ENCODE peak calls at places on chromosomes 13 and 19, in six cellular contexts. One of them, this sample, is unnamed.

GRCh38 chr19:43950834-43951626 is at the start of gene ZNF221:
- DNase-seq in mammary epithelial cell: peak
- DNase-seq in endothelial cell of umbilical vein: peak
- DNase-seq in MM.1S: peak
- DNase-seq in fibroblast of lung: peak
- DNase-seq in IMR-90: peak
- DNase-seq in this sample: peak

GRCh38 chr19:48381178-48381950 is 10.0 kb downstream of the KDELR1 start:
- DNase-seq in endothelial cell of umbilical vein: no peak
- DNase-seq in fibroblast of lung: no peak
- DNase-seq in MM.1S: no peak
- DNase-seq in IMR-90: no peak
- DNase-seq in mammary epithelial cell: no peak
- DNase-seq in this sample: no peak

GRCh38 chr13:25982908-25983307 is 68.9 kb downstream of the SHISA2 start:
- DNase-seq in fibroblast of lung: no peak
- DNase-seq in IMR-90: no peak
- DNase-seq in endothelial cell of umbilical vein: peak
- DNase-seq in MM.1S: no peak
- DNase-seq in mammary epithelial cell: no peak
- DNase-seq in this sample: no peak

GRCh38 chr19:54418030-54418929 is 3.0 kb downstream of the TTYH1 start:
- DNase-seq in fibroblast of lung: peak
- DNase-seq in IMR-90: peak
- DNase-seq in endothelial cell of umbilical vein: no peak
- DNase-seq in mammary epithelial cell: no peak
- DNase-seq in MM.1S: no peak
- DNase-seq in this sample: peak

GRCh38 chr13:107117327-107118012 is 549.5 kb upstream of the ARGLU1 start:
- DNase-seq in MM.1S: no peak
- DNase-seq in IMR-90: peak
- DNase-seq in mammary epithelial cell: no peak
- DNase-seq in endothelial cell of umbilical vein: no peak
- DNase-seq in fibroblast of lung: peak
- DNase-seq in this sample: no peak

GRCh38 chr13:80469105-80469840 is 128.3 kb upstream of the SPRY2 start:
- DNase-seq in mammary epithelial cell: no peak
- DNase-seq in endothelial cell of umbilical vein: no peak
- DNase-seq in fibroblast of lung: no peak
- DNase-seq in IMR-90: no peak
- DNase-seq in MM.1S: no peak
- DNase-seq in this sample: no peak

GRCh38 chr19:11673608-11674041 is 65.1 kb downstream of the ZNF823 start:
- DNase-seq in fibroblast of lung: peak
- DNase-seq in IMR-90: peak
- DNase-seq in endothelial cell of umbilical vein: peak
- DNase-seq in mammary epithelial cell: no peak
- DNase-seq in MM.1S: no peak
- DNase-seq in this sample: peak

GRCh38 chr13:46684287-46685001 is 112.5 kb downstream of the ESD start:
- DNase-seq in fibroblast of lung: peak
- DNase-seq in IMR-90: no peak
- DNase-seq in endothelial cell of umbilical vein: peak
- DNase-seq in MM.1S: no peak
- DNase-seq in mammary epithelial cell: no peak
- DNase-seq in this sample: no peak

GRCh38 chr13:26460652-26461051 is 96.8 kb upstream of the WASF3 start:
- DNase-seq in endothelial cell of umbilical vein: no peak
- DNase-seq in IMR-90: peak
- DNase-seq in mammary epithelial cell: no peak
- DNase-seq in fibroblast of lung: no peak
- DNase-seq in MM.1S: no peak
- DNase-seq in this sample: no peak

GRCh38 chr19:5293607-5294089 is 47.0 kb downstream of the PTPRS start:
- DNase-seq in MM.1S: no peak
- DNase-seq in IMR-90: peak
- DNase-seq in endothelial cell of umbilical vein: no peak
- DNase-seq in fibroblast of lung: peak
- DNase-seq in mammary epithelial cell: no peak
- DNase-seq in this sample: peak

GRCh38 chr13:109699628-109700071 is 86.7 kb downstream of the IRS2 start:
- DNase-seq in endothelial cell of umbilical vein: no peak
- DNase-seq in MM.1S: no peak
- DNase-seq in IMR-90: no peak
- DNase-seq in mammary epithelial cell: no peak
- DNase-seq in fibroblast of lung: no peak
- DNase-seq in this sample: no peak

GRCh38 chr13:79417741-79418140 is 11.7 kb upstream of the RBM26 start:
- DNase-seq in IMR-90: no peak
- DNase-seq in MM.1S: no peak
- DNase-seq in fibroblast of lung: no peak
- DNase-seq in endothelial cell of umbilical vein: no peak
- DNase-seq in mammary epithelial cell: no peak
- DNase-seq in this sample: no peak

GRCh38 chr19:18941628-18942354 is 774 bp upstream of the HOMER3 start:
- DNase-seq in fibroblast of lung: no peak
- DNase-seq in MM.1S: no peak
- DNase-seq in IMR-90: no peak
- DNase-seq in mammary epithelial cell: no peak
- DNase-seq in endothelial cell of umbilical vein: no peak
- DNase-seq in this sample: no peak

GRCh38 chr13:76552807-76553206 is 333.4 kb downstream of the KCTD12 start:
- DNase-seq in mammary epithelial cell: no peak
- DNase-seq in endothelial cell of umbilical vein: peak
- DNase-seq in IMR-90: no peak
- DNase-seq in MM.1S: no peak
- DNase-seq in fibroblast of lung: no peak
- DNase-seq in this sample: no peak

GRCh38 chr13:23574421-23574820 is 4.2 kb downstream of the TNFRSF19 start:
- DNase-seq in mammary epithelial cell: no peak
- DNase-seq in endothelial cell of umbilical vein: no peak
- DNase-seq in MM.1S: no peak
- DNase-seq in IMR-90: no peak
- DNase-seq in fibroblast of lung: no peak
- DNase-seq in this sample: no peak

GRCh38 chr13:48828962-48829405 is 146.7 kb upstream of the FNDC3A start:
- DNase-seq in MM.1S: no peak
- DNase-seq in endothelial cell of umbilical vein: no peak
- DNase-seq in fibroblast of lung: peak
- DNase-seq in IMR-90: peak
- DNase-seq in mammary epithelial cell: peak
- DNase-seq in this sample: peak

GRCh38 chr19:16066611-16067104 is 9.6 kb upstream of the TPM4 start:
- DNase-seq in MM.1S: peak
- DNase-seq in mammary epithelial cell: peak
- DNase-seq in IMR-90: peak
- DNase-seq in endothelial cell of umbilical vein: peak
- DNase-seq in fibroblast of lung: peak
- DNase-seq in this sample: peak

GRCh38 chr13:51452391-51453307 is at the start of gene INTS6:
- DNase-seq in fibroblast of lung: peak
- DNase-seq in IMR-90: peak
- DNase-seq in mammary epithelial cell: peak
- DNase-seq in endothelial cell of umbilical vein: peak
- DNase-seq in MM.1S: peak
- DNase-seq in this sample: peak

GRCh38 chr19:34994643-34995471 is 5.3 kb upstream of the GRAMD1A start:
- DNase-seq in MM.1S: no peak
- DNase-seq in endothelial cell of umbilical vein: peak
- DNase-seq in fibroblast of lung: no peak
- DNase-seq in IMR-90: no peak
- DNase-seq in mammary epithelial cell: no peak
- DNase-seq in this sample: no peak

GRCh38 chr13:61766667-61767058 is 351.0 kb upstream of the PCDH20 start:
- DNase-seq in IMR-90: no peak
- DNase-seq in mammary epithelial cell: no peak
- DNase-seq in MM.1S: no peak
- DNase-seq in fibroblast of lung: no peak
- DNase-seq in endothelial cell of umbilical vein: no peak
- DNase-seq in this sample: no peak

GRCh38 chr19:16828990-16829821 is at the start of gene SIN3B:
- DNase-seq in mammary epithelial cell: peak
- DNase-seq in IMR-90: peak
- DNase-seq in fibroblast of lung: peak
- DNase-seq in MM.1S: peak
- DNase-seq in endothelial cell of umbilical vein: peak
- DNase-seq in this sample: peak

GRCh38 chr13:78881746-78882145 is 222.8 kb upstream of the OBI1 start:
- DNase-seq in mammary epithelial cell: no peak
- DNase-seq in MM.1S: no peak
- DNase-seq in IMR-90: no peak
- DNase-seq in endothelial cell of umbilical vein: no peak
- DNase-seq in fibroblast of lung: no peak
- DNase-seq in this sample: no peak

GRCh38 chr19:58134244-58134643 is 16.3 kb downstream of the ZNF329 start:
- DNase-seq in endothelial cell of umbilical vein: no peak
- DNase-seq in mammary epithelial cell: no peak
- DNase-seq in fibroblast of lung: no peak
- DNase-seq in IMR-90: no peak
- DNase-seq in MM.1S: no peak
- DNase-seq in this sample: no peak

GRCh38 chr13:63446329-63446728 is 2030.7 kb upstream of the PCDH20 start:
- DNase-seq in IMR-90: no peak
- DNase-seq in MM.1S: no peak
- DNase-seq in endothelial cell of umbilical vein: no peak
- DNase-seq in fibroblast of lung: no peak
- DNase-seq in mammary epithelial cell: no peak
- DNase-seq in this sample: no peak

GRCh38 chr19:18423258-18424020 is 4.2 kb downstream of the SSBP4 start:
- DNase-seq in endothelial cell of umbilical vein: no peak
- DNase-seq in mammary epithelial cell: no peak
- DNase-seq in IMR-90: no peak
- DNase-seq in MM.1S: no peak
- DNase-seq in fibroblast of lung: no peak
- DNase-seq in this sample: no peak

GRCh38 chr13:73535341-73535740 is 476.5 kb downstream of the KLF5 start:
- DNase-seq in endothelial cell of umbilical vein: no peak
- DNase-seq in IMR-90: no peak
- DNase-seq in fibroblast of lung: no peak
- DNase-seq in MM.1S: no peak
- DNase-seq in mammary epithelial cell: no peak
- DNase-seq in this sample: no peak

GRCh38 chr13:96551540-96551939 is 442.7 kb downstream of the OXGR1 start:
- DNase-seq in IMR-90: no peak
- DNase-seq in mammary epithelial cell: no peak
- DNase-seq in MM.1S: no peak
- DNase-seq in fibroblast of lung: no peak
- DNase-seq in endothelial cell of umbilical vein: no peak
- DNase-seq in this sample: no peak
- TF ChIP-seq CTCF in IMR-90: no peak
- TF ChIP-seq CTCF in mammary epithelial cell: no peak
- TF ChIP-seq CTCF in MM.1S: no peak
- TF ChIP-seq CTCF in fibroblast of lung: no peak
- TF ChIP-seq CTCF in endothelial cell of umbilical vein: no peak
- TF ChIP-seq CTCF in this sample: no peak

DNA sequence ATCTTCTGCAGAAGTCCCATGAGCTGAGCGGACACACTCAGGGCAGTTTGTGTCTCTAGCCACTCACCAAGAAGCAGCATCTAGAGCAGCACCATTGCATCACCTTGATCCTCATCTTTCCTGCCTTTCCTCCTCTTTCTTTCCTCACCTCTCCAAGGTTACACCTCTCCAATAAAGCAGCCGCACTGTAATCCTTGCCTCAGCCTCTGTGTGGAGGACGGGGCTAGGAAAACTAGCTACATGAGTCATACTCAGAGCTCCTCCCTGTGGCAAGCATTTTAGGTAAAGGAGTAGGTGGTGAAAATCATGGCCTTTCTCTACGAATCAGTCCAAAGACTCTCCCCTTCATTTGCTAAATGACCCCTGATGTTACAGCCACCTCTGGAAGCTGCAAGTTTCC is 108.8 kb downstream of the DNAJC15 start:
- DNase-seq in endothelial cell of umbilical vein: peak
- DNase-seq in fibroblast of lung: peak
- DNase-seq in mammary epithelial cell: peak
- DNase-seq in IMR-90: peak
- DNase-seq in MM.1S: no peak
- DNase-seq in this sample: peak
- H3K27ac ChIP-seq in endothelial cell of umbilical vein: no peak
- H3K27ac ChIP-seq in fibroblast of lung: no peak
- H3K27ac ChIP-seq in mammary epithelial cell: no peak
- H3K27ac ChIP-seq in IMR-90: no peak
- H3K27ac ChIP-seq in MM.1S: no peak
- H3K27ac ChIP-seq in this sample: no peak

DNA sequence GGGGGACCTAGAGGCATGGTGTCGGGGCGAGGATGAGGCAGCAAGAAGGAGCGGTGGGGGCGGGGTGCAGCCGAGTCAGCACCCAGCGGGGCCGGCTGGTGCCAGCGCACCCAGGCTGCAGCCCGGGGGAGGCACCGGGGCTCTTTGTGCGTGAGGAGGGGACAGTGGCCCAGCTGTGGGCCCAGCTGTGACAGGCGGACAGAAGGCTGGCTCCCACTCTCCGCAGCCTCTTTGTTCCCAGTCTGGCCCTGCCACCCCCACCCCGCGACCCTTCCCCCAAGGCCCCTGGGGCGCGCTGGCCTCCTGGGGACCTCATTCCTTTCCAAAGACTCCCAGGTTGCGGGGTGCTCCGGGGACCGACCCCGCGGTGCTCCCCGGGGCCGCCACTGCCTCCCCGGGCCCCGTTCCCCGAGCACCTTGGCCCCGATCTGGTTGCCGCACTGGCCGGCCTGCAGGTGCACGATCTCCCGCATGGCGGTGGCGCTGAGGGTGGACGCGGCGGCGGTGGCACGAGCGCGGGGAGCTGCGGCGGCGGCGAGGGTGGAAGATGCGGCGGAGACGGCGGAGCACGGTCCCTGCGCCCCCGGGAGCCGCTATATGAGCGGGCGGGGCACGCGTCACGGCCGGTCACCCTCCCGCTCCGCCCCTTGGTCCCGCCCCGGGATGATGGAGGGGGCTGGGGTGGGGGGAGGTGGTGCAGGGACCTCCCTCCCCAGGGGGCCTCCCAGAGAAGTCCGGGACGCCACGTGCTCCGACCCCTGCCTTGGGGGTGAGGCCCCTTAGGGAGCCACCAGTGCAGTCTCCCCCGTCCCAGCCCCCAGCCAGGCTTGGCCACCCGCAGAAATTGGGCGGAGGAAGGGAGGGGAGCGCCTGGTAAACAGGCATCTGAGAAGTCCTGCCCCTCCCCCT is at the start of gene TUBB4A:
- DNase-seq in IMR-90: no peak
- DNase-seq in fibroblast of lung: no peak
- DNase-seq in MM.1S: no peak
- DNase-seq in mammary epithelial cell: no peak
- DNase-seq in endothelial cell of umbilical vein: no peak
- DNase-seq in this sample: no peak
- H3K4me2 ChIP-seq in IMR-90: no peak
- H3K4me2 ChIP-seq in fibroblast of lung: no peak
- H3K4me2 ChIP-seq in MM.1S: peak
- H3K4me2 ChIP-seq in mammary epithelial cell: peak
- H3K4me2 ChIP-seq in endothelial cell of umbilical vein: no peak
- H3K4me2 ChIP-seq in this sample: peak

DNA sequence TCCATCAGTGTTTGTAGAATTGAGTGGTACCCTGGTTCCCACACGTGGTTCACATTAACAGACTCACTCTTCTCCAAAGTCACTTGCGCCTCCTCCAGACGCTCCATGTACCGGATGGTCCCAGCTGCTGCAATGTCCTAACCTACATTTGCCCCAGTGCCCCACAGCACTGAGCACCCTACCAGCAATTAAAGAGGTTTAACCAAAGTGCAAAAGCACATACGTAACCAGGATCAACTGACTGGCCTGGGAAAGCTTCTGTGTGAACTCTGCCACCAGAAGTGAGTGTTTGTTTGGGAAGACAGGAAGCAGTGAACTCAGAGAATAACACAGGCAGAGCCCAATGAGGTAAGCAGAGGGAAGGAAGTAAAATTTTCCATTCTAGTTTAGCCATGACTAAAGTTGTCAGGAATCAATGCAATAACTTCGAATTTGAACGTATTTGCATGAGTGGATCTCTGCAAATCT is 7.3 kb upstream of the MEDAG start:
- DNase-seq in endothelial cell of umbilical vein: peak
- DNase-seq in MM.1S: no peak
- DNase-seq in IMR-90: peak
- DNase-seq in mammary epithelial cell: peak
- DNase-seq in fibroblast of lung: peak
- DNase-seq in this sample: peak
- TF ChIP-seq CTCF in endothelial cell of umbilical vein: no peak
- TF ChIP-seq CTCF in MM.1S: no peak
- TF ChIP-seq CTCF in IMR-90: peak
- TF ChIP-seq CTCF in mammary epithelial cell: no peak
- TF ChIP-seq CTCF in fibroblast of lung: no peak
- TF ChIP-seq CTCF in this sample: no peak

This sample was measured in astrocyte.